ENCODE peak calls at places on chromosomes 13 and 19, in five cellular contexts. One of them, this sample, is unnamed.

GRCh38 chr13:110722971-110723370 is 9.5 kb downstream of the ING1 start:
- DNase-seq in iPS-NIHi11: no peak
- DNase-seq in GM12891: no peak
- DNase-seq in small intestine: peak; percentile 73
- DNase-seq in GM04503: no peak
- DNase-seq in this sample: no peak

GRCh38 chr19:6744381-6745288 is 5.2 kb downstream of the TRIP10 start:
- DNase-seq in GM04503: peak; percentile 63
- DNase-seq in GM12891: no peak
- DNase-seq in iPS-NIHi11: peak; percentile 51
- DNase-seq in small intestine: peak; percentile 62
- DNase-seq in this sample: no peak

GRCh38 chr19:39969266-39969665 is 1.7 kb upstream of the PSMC4 start:
- DNase-seq in small intestine: peak; percentile 18
- DNase-seq in iPS-NIHi11: no peak
- DNase-seq in GM12891: no peak
- DNase-seq in GM04503: no peak
- DNase-seq in this sample: no peak

GRCh38 chr13:76266566-76266965 is 619.6 kb downstream of the KCTD12 start:
- DNase-seq in GM12891: no peak
- DNase-seq in iPS-NIHi11: no peak
- DNase-seq in GM04503: no peak
- DNase-seq in small intestine: no peak
- DNase-seq in this sample: no peak

GRCh38 chr13:98056839-98057410 is 86.0 kb upstream of the FARP1 start:
- DNase-seq in GM12891: no peak
- DNase-seq in iPS-NIHi11: no peak
- DNase-seq in GM04503: no peak
- DNase-seq in small intestine: no peak
- DNase-seq in this sample: no peak

GRCh38 chr19:40908981-40909380 is 26.9 kb upstream of the CYP2A7 start:
- DNase-seq in small intestine: no peak
- DNase-seq in GM12891: no peak
- DNase-seq in GM04503: no peak
- DNase-seq in iPS-NIHi11: no peak
- DNase-seq in this sample: no peak

GRCh38 chr13:73451120-73452029 is 392.6 kb downstream of the KLF5 start:
- DNase-seq in GM12891: no peak
- DNase-seq in small intestine: peak; percentile 73
- DNase-seq in iPS-NIHi11: no peak
- DNase-seq in GM04503: no peak
- DNase-seq in this sample: no peak

GRCh38 chr19:40523322-40524047 is 53.2 kb upstream of the SHKBP1 start:
- DNase-seq in GM12891: peak; percentile 53
- DNase-seq in GM04503: no peak
- DNase-seq in iPS-NIHi11: peak; percentile 81
- DNase-seq in small intestine: peak; percentile 93
- DNase-seq in this sample: peak; percentile 43

This sample was measured in B cell.